ENCODE peak calls at places on chromosomes 3 and 15, in six cellular contexts. M is body of pancreas, H is adrenal gland, F is astrocyte of the spinal cord, X is breast epithelium, E is pancreas. G is an unnamed sample.

GRCh38 chr3:14784087-14784596 is 34.6 kb upstream of the FGD5 start:
- DNase-seq in F (no peak), H (peak; percentile 13), E (no peak), X (no peak), M (no peak), G (no peak)

GRCh38 chr3:176037636-176038035 is 1159.6 kb downstream of the TBL1XR1 start:
- DNase-seq in F (no peak), X (no peak), M (no peak), H (no peak), E (no peak), G (no peak)

GRCh38 chr15:89334510-89335288 is at the start of gene POLG:
- DNase-seq in H (peak; percentile 99), X (peak; percentile 99), F (peak; percentile 100), M (peak; percentile 98), E (peak; percentile 99), G (peak; percentile 100)

GRCh38 chr3:104503022-104503421 is 863.7 kb upstream of the ALCAM start:
- DNase-seq in E (no peak), F (no peak), M (no peak), X (no peak), H (no peak), G (no peak)

GRCh38 chr3:186783731-186784515 is 546 bp downstream of the EIF4A2 start:
- DNase-seq in H (peak; percentile 84), E (peak; percentile 86), F (peak; percentile 75), X (peak; percentile 87), M (peak; percentile 89), G (peak; percentile 80)

GRCh38 chr15:62323353-62323752 is 158.3 kb upstream of the C2CD4B start:
- DNase-seq in M (no peak), F (no peak), H (no peak), E (no peak), X (no peak), G (no peak)

GRCh38 chr3:171514466-171514865 is 54.3 kb upstream of the TNIK start:
- DNase-seq in H (no peak), M (no peak), E (no peak), X (no peak), F (no peak), G (no peak)

GRCh38 chr3:44501971-44502370 is 24.5 kb upstream of the ZNF445 start:
- DNase-seq in F (no peak), H (no peak), M (no peak), X (no peak), E (no peak), G (no peak)

GRCh38 chr15:67413770-67414429 is 107.0 kb upstream of the C15orf61 start:
- DNase-seq in E (no peak), H (no peak), X (no peak), M (no peak), F (peak; percentile 75), G (peak; percentile 81)

GRCh38 chr3:26369133-26369532 is 253.4 kb upstream of the LRRC3B start:
- DNase-seq in F (no peak), M (no peak), E (no peak), X (no peak), H (no peak), G (no peak)

GRCh38 chr15:57476533-57476975 is 100.2 kb downstream of the CGNL1 start:
- DNase-seq in F (peak; percentile 77), E (no peak), X (no peak), M (no peak), H (no peak), G (peak; percentile 73)

GRCh38 chr3:52798978-52799476 is 4.4 kb downstream of the ITIH3 start:
- DNase-seq in H (peak; percentile 35), E (peak; percentile 41), F (no peak), M (peak; percentile 50), X (no peak), G (peak; percentile 8)

GRCh38 chr3:168545591-168545990 is 449.9 kb upstream of the GOLIM4 start:
- DNase-seq in F (peak; percentile 39), H (no peak), M (peak; percentile 14), E (peak; percentile 13), X (no peak), G (no peak)

GRCh38 chr3:195076981-195077610 is 193.9 kb downstream of the XXYLT1 start:
- DNase-seq in M (no peak), X (no peak), H (no peak), F (no peak), E (no peak), G (no peak)

GRCh38 chr15:66098019-66098363 is 155.6 kb downstream of the MEGF11 start:
- DNase-seq in X (peak; percentile 24), M (no peak), H (no peak), E (no peak), F (no peak), G (no peak)

GRCh38 chr3:17432237-17432636 is 310.2 kb downstream of the TBC1D5 start:
- DNase-seq in X (no peak), H (no peak), F (no peak), E (no peak), M (no peak), G (peak; percentile 36)

GRCh38 chr3:123871946-123872345 is 12.2 kb downstream of the MYLK start:
- DNase-seq in E (no peak), F (peak; percentile 67), M (no peak), X (no peak), H (no peak), G (peak; percentile 23)

GRCh38 chr15:101401286-101401685 is 88.2 kb downstream of the PCSK6 start:
- DNase-seq in X (no peak), E (no peak), H (no peak), M (no peak), F (no peak), G (no peak)

GRCh38 chr15:94743668-94744067 is 512.3 kb downstream of the MCTP2 start:
- DNase-seq in F (no peak), M (no peak), X (no peak), E (no peak), H (no peak), G (no peak)

GRCh38 chr3:106126016-106126525 is 257.3 kb upstream of the CBLB start:
- DNase-seq in M (no peak), E (no peak), X (no peak), H (no peak), F (no peak), G (no peak)

GRCh38 chr3:191353022-191353777 is 22.9 kb upstream of the UTS2B start:
- DNase-seq in X (no peak), E (no peak), F (no peak), H (no peak), M (no peak), G (no peak)

GRCh38 chr3:101851833-101852232 is 2.5 kb downstream of the NFKBIZ start:
- DNase-seq in H (no peak), X (no peak), F (no peak), M (no peak), E (no peak), G (no peak)
- H3K4me3 ChIP-seq in H (no peak overlapping the region), X (peak overlapping the region; percentile 79), F (peak overlapping the region; percentile 75), M (no peak overlapping the region), E (peak overlapping the region; percentile 100), G (peak overlapping the region; percentile 75)

GRCh38 chr3:166837535-166837934 is 542.6 kb downstream of the ZBBX start:
- DNase-seq in M (peak; percentile 15), E (no peak), H (no peak), F (peak; percentile 7), X (no peak), G (no peak)
- TF ChIP-seq CTCF in M (no peak), E (no peak), H (no peak), F (peak; percentile 37), X (no peak), G (no peak)

GRCh38 chr3:32817195-32817560 is 619 bp upstream of the TRIM71 start:
- DNase-seq in M (no peak), X (no peak), H (no peak), E (no peak), F (no peak), G (no peak)

GRCh38 chr3:32817561-32818430 is at the start of gene TRIM71:
- DNase-seq in F (peak; percentile 22), M (no peak), H (no peak), E (no peak), X (no peak), G (no peak)

GRCh38 chr3:32819086-32819450 is 1.3 kb downstream of the TRIM71 start:
- DNase-seq in E (no peak), F (no peak), H (no peak), X (no peak), M (no peak), G (no peak)

GRCh38 chr3:32819581-32820348 is 2.0 kb downstream of the TRIM71 start:
- DNase-seq in F (no peak), X (no peak), H (no peak), E (no peak), M (no peak), G (no peak)

GRCh38 chr3:32818431-32819085 is 761 bp downstream of the TRIM71 start:
- DNase-seq in X (no peak), M (no peak), H (no peak), E (no peak), F (no peak), G (no peak)
- H3K4me3 ChIP-seq in X (peak overlapping the region; percentile 64), M (no peak overlapping the region), H (no peak overlapping the region), E (no peak overlapping the region), F (no peak overlapping the region), G (no peak overlapping the region)

GRCh38 chr3:128917291-128917690 is 37.9 kb downstream of the ACAD9 start:
- DNase-seq in E (no peak), X (no peak), H (no peak), M (no peak), F (no peak), G (no peak)
- TF ChIP-seq CTCF in E (no peak), X (no peak), H (no peak), M (no peak), F (peak; percentile 2), G (no peak)

GRCh38 chr15:73988075-73988969 is 3.8 kb downstream of the STOML1 start:
- DNase-seq in F (peak; percentile 19), X (no peak), E (no peak), H (peak; percentile 18), M (no peak), G (no peak)
- H3K4me3 ChIP-seq in F (no peak overlapping the region), X (no peak overlapping the region), E (no peak overlapping the region), H (no peak overlapping the region), M (no peak overlapping the region), G (no peak overlapping the region)

DNA sequence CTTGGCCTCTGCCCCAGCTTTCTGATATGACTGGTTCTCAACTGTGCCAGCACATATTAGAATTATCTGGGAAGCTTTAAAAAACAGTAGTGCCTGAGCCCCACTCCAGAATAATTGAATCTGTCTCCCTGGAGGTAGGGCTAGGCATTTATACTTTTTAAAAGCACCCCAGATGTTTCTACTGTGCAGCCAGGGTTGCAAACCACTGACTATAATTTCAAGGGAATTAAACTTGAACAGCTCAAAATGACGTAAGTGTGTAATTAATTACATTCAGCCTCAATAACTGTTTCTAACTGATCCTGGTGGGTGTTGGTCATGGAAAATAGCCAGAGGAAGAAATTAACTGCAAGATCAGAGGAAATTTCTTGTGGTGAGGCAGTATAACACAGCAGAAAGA is 4.4 kb upstream of the IRAK2 start:
- DNase-seq in H (no peak), F (peak; percentile 56), X (no peak), M (no peak), E (no peak), G (no peak)
- TF ChIP-seq CTCF in H (no peak), F (no peak), X (no peak), M (no peak), E (no peak), G (no peak)

DNA sequence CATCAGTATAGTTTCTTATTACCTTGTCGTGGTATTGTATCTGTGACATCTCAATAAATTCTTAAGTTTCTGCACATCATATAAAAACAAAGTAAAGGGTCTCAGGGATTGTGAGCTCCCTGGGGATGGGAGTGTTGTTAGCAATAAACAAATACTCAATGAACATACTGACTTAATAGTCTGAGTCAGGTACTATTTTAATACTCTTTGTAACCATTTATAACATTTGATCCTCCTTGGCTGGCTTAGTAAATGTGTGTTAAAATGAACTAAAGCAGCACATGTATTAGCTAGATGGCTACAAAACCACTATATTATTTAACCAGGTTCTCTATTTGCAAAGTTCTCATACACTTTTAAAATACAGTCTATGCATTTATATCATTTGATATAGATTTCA is 1.8 kb downstream of the ICE2 start:
- DNase-seq in E (no peak), H (no peak), F (no peak), M (no peak), X (no peak), G (no peak)
- H3K4me3 ChIP-seq in E (no peak overlapping the region), H (no peak overlapping the region), F (no peak overlapping the region), M (no peak overlapping the region), X (peak overlapping the region; percentile 90), G (no peak overlapping the region)